ENCODE peak calls at places on chromosomes 13 and 19, in ten cellular contexts. One of them, this sample, is unnamed.

GRCh38 chr19:13795595-13796300 is 505 bp downstream of the ZSWIM4 start:
- DNase-seq in H9: peak; percentile 67
- DNase-seq in endodermal cell: peak; percentile 59
- DNase-seq in GM06990: no peak
- DNase-seq in RWPE2: no peak
- DNase-seq in IMR-90: peak; percentile 28
- DNase-seq in AG04449: no peak
- DNase-seq in fibroblast of mammary gland: no peak
- DNase-seq in tibial nerve: no peak
- DNase-seq in cardiac muscle cell: peak; percentile 30
- DNase-seq in this sample: no peak

GRCh38 chr13:112124100-112124499 is 57.2 kb downstream of the SOX1 start:
- DNase-seq in H9: no peak
- DNase-seq in endodermal cell: peak; percentile 6
- DNase-seq in GM06990: no peak
- DNase-seq in RWPE2: no peak
- DNase-seq in IMR-90: no peak
- DNase-seq in AG04449: no peak
- DNase-seq in fibroblast of mammary gland: no peak
- DNase-seq in tibial nerve: no peak
- DNase-seq in cardiac muscle cell: no peak
- DNase-seq in this sample: no peak

GRCh38 chr19:5354403-5354802 is 13.8 kb upstream of the PTPRS start:
- DNase-seq in H9: peak; percentile 74
- DNase-seq in endodermal cell: peak; percentile 82
- DNase-seq in GM06990: no peak
- DNase-seq in RWPE2: no peak
- DNase-seq in IMR-90: no peak
- DNase-seq in AG04449: no peak
- DNase-seq in fibroblast of mammary gland: peak; percentile 19
- DNase-seq in tibial nerve: no peak
- DNase-seq in cardiac muscle cell: no peak
- DNase-seq in this sample: no peak

GRCh38 chr13:114153485-114154080 is 21.2 kb upstream of the RASA3 start:
- DNase-seq in H9: no peak
- DNase-seq in endodermal cell: no peak
- DNase-seq in GM06990: no peak
- DNase-seq in RWPE2: no peak
- DNase-seq in IMR-90: no peak
- DNase-seq in AG04449: no peak
- DNase-seq in fibroblast of mammary gland: no peak
- DNase-seq in tibial nerve: no peak
- DNase-seq in cardiac muscle cell: no peak
- DNase-seq in this sample: no peak

GRCh38 chr19:18469245-18470107 is 31.5 kb upstream of the ISYNA1 start:
- DNase-seq in H9: peak; percentile 85
- DNase-seq in endodermal cell: peak; percentile 93
- DNase-seq in GM06990: peak; percentile 58
- DNase-seq in RWPE2: no peak
- DNase-seq in IMR-90: peak; percentile 66
- DNase-seq in AG04449: no peak
- DNase-seq in fibroblast of mammary gland: peak; percentile 75
- DNase-seq in tibial nerve: peak; percentile 43
- DNase-seq in cardiac muscle cell: peak; percentile 70
- DNase-seq in this sample: peak; percentile 66

GRCh38 chr13:48437381-48437780 is 24.5 kb upstream of the LPAR6 start:
- DNase-seq in H9: no peak
- DNase-seq in endodermal cell: no peak
- DNase-seq in GM06990: no peak
- DNase-seq in RWPE2: no peak
- DNase-seq in IMR-90: peak; percentile 45
- DNase-seq in AG04449: no peak
- DNase-seq in fibroblast of mammary gland: peak; percentile 76
- DNase-seq in tibial nerve: peak; percentile 57
- DNase-seq in cardiac muscle cell: peak; percentile 51
- DNase-seq in this sample: no peak

GRCh38 chr13:34867590-34867989 is 74.5 kb upstream of the NBEA start:
- DNase-seq in H9: no peak
- DNase-seq in endodermal cell: no peak
- DNase-seq in GM06990: no peak
- DNase-seq in RWPE2: no peak
- DNase-seq in IMR-90: peak; percentile 8
- DNase-seq in AG04449: peak; percentile 5
- DNase-seq in fibroblast of mammary gland: peak; percentile 6
- DNase-seq in tibial nerve: no peak
- DNase-seq in cardiac muscle cell: no peak
- DNase-seq in this sample: no peak

GRCh38 chr13:112709825-112710783 is 20.3 kb downstream of the ATP11A start:
- DNase-seq in H9: no peak
- DNase-seq in endodermal cell: no peak
- DNase-seq in GM06990: no peak
- DNase-seq in RWPE2: peak; percentile 37
- DNase-seq in IMR-90: peak; percentile 48
- DNase-seq in AG04449: no peak
- DNase-seq in fibroblast of mammary gland: no peak
- DNase-seq in tibial nerve: no peak
- DNase-seq in cardiac muscle cell: no peak
- DNase-seq in this sample: no peak

GRCh38 chr13:106599875-106600797 is 32.2 kb upstream of the ARGLU1 start:
- DNase-seq in H9: no peak
- DNase-seq in endodermal cell: no peak
- DNase-seq in GM06990: no peak
- DNase-seq in RWPE2: no peak
- DNase-seq in IMR-90: peak; percentile 80
- DNase-seq in AG04449: peak; percentile 53
- DNase-seq in fibroblast of mammary gland: peak; percentile 68
- DNase-seq in tibial nerve: no peak
- DNase-seq in cardiac muscle cell: no peak
- DNase-seq in this sample: no peak

GRCh38 chr13:74987124-74987690 is 494.8 kb downstream of the TBC1D4 start:
- DNase-seq in H9: no peak
- DNase-seq in endodermal cell: no peak
- DNase-seq in GM06990: no peak
- DNase-seq in RWPE2: no peak
- DNase-seq in IMR-90: no peak
- DNase-seq in AG04449: no peak
- DNase-seq in fibroblast of mammary gland: no peak
- DNase-seq in tibial nerve: no peak
- DNase-seq in cardiac muscle cell: no peak
- DNase-seq in this sample: no peak

GRCh38 chr13:100069278-100069677 is 19.6 kb upstream of the PCCA start:
- DNase-seq in H9: no peak
- DNase-seq in endodermal cell: no peak
- DNase-seq in GM06990: no peak
- DNase-seq in RWPE2: no peak
- DNase-seq in IMR-90: peak; percentile 18
- DNase-seq in AG04449: no peak
- DNase-seq in fibroblast of mammary gland: peak; percentile 74
- DNase-seq in tibial nerve: no peak
- DNase-seq in cardiac muscle cell: no peak
- DNase-seq in this sample: no peak

GRCh38 chr13:71785361-71785760 is 81.6 kb downstream of the DACH1 start:
- DNase-seq in H9: no peak
- DNase-seq in endodermal cell: no peak
- DNase-seq in GM06990: no peak
- DNase-seq in RWPE2: no peak
- DNase-seq in IMR-90: no peak
- DNase-seq in AG04449: no peak
- DNase-seq in fibroblast of mammary gland: no peak
- DNase-seq in tibial nerve: no peak
- DNase-seq in cardiac muscle cell: no peak
- DNase-seq in this sample: no peak
- TF ChIP-seq CTCF in H9: no peak
- TF ChIP-seq CTCF in endodermal cell: no peak
- TF ChIP-seq CTCF in GM06990: no peak
- TF ChIP-seq CTCF in RWPE2: no peak
- TF ChIP-seq CTCF in IMR-90: no peak
- TF ChIP-seq CTCF in AG04449: no peak
- TF ChIP-seq CTCF in fibroblast of mammary gland: no peak
- TF ChIP-seq CTCF in tibial nerve: no peak
- TF ChIP-seq CTCF in cardiac muscle cell: no peak
- TF ChIP-seq CTCF in this sample: no peak

DNA sequence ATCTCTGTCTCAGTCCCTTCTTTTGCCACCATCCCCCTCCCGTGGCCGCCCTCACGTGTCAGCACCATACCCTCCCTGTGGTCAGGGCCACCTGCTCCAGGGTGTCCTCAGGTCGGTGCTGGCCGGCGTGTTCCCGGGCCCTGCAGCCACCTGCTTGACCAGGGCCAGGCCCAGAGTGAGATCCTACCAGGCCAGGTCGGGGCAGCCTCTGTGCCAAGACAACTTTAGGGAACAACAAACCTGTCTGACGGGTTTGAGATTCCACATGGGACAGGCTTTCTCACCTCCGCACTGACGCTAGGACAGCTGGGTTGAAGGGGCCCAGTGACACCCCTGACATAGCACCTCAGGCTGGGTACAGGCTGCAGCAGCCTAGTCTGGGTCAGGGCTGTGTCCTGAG is 7.5 kb upstream of the SBNO2 start:
- DNase-seq in H9: no peak
- DNase-seq in endodermal cell: peak; percentile 76
- DNase-seq in GM06990: no peak
- DNase-seq in RWPE2: no peak
- DNase-seq in IMR-90: no peak
- DNase-seq in AG04449: no peak
- DNase-seq in fibroblast of mammary gland: no peak
- DNase-seq in tibial nerve: no peak
- DNase-seq in cardiac muscle cell: no peak
- DNase-seq in this sample: no peak
- TF ChIP-seq CTCF in H9: no peak
- TF ChIP-seq CTCF in endodermal cell: no peak
- TF ChIP-seq CTCF in GM06990: no peak
- TF ChIP-seq CTCF in RWPE2: no peak
- TF ChIP-seq CTCF in IMR-90: no peak
- TF ChIP-seq CTCF in AG04449: no peak
- TF ChIP-seq CTCF in fibroblast of mammary gland: no peak
- TF ChIP-seq CTCF in tibial nerve: no peak
- TF ChIP-seq CTCF in cardiac muscle cell: no peak
- TF ChIP-seq CTCF in this sample: no peak

GRCh38 chr13:37608750-37609339 is 10.3 kb upstream of the POSTN start:
- DNase-seq in H9: no peak
- DNase-seq in endodermal cell: no peak
- DNase-seq in GM06990: no peak
- DNase-seq in RWPE2: no peak
- DNase-seq in IMR-90: no peak
- DNase-seq in AG04449: no peak
- DNase-seq in fibroblast of mammary gland: peak; percentile 21
- DNase-seq in tibial nerve: no peak
- DNase-seq in cardiac muscle cell: no peak
- DNase-seq in this sample: no peak
- TF ChIP-seq CTCF in H9: peak; percentile 63
- TF ChIP-seq CTCF in endodermal cell: peak; percentile 72
- TF ChIP-seq CTCF in GM06990: peak; percentile 27
- TF ChIP-seq CTCF in RWPE2: peak; percentile 72
- TF ChIP-seq CTCF in IMR-90: peak; percentile 54
- TF ChIP-seq CTCF in AG04449: peak; percentile 29
- TF ChIP-seq CTCF in fibroblast of mammary gland: peak; percentile 54
- TF ChIP-seq CTCF in tibial nerve: peak; percentile 7
- TF ChIP-seq CTCF in cardiac muscle cell: peak; percentile 48
- TF ChIP-seq CTCF in this sample: no peak

GRCh38 chr13:41054212-41054877 is 7.0 kb upstream of the WBP4 start:
- DNase-seq in H9: no peak
- DNase-seq in endodermal cell: no peak
- DNase-seq in GM06990: peak; percentile 34
- DNase-seq in RWPE2: no peak
- DNase-seq in IMR-90: peak; percentile 64
- DNase-seq in AG04449: no peak
- DNase-seq in fibroblast of mammary gland: peak; percentile 77
- DNase-seq in tibial nerve: no peak
- DNase-seq in cardiac muscle cell: peak; percentile 57
- DNase-seq in this sample: no peak
- TF ChIP-seq CTCF in H9: peak; percentile 66
- TF ChIP-seq CTCF in endodermal cell: peak; percentile 74
- TF ChIP-seq CTCF in GM06990: peak; percentile 47
- TF ChIP-seq CTCF in RWPE2: peak; percentile 62
- TF ChIP-seq CTCF in IMR-90: peak; percentile 53
- TF ChIP-seq CTCF in AG04449: peak; percentile 45
- TF ChIP-seq CTCF in fibroblast of mammary gland: peak; percentile 58
- TF ChIP-seq CTCF in tibial nerve: peak; percentile 45
- TF ChIP-seq CTCF in cardiac muscle cell: peak; percentile 47
- TF ChIP-seq CTCF in this sample: peak; percentile 67

GRCh38 chr13:21625366-21625765 is 21.4 kb upstream of the MICU2 start:
- DNase-seq in H9: no peak
- DNase-seq in endodermal cell: no peak
- DNase-seq in GM06990: no peak
- DNase-seq in RWPE2: no peak
- DNase-seq in IMR-90: peak; percentile 52
- DNase-seq in AG04449: no peak
- DNase-seq in fibroblast of mammary gland: peak; percentile 42
- DNase-seq in tibial nerve: no peak
- DNase-seq in cardiac muscle cell: no peak
- DNase-seq in this sample: no peak
- TF ChIP-seq CTCF in H9: peak; percentile 61
- TF ChIP-seq CTCF in endodermal cell: peak; percentile 63
- TF ChIP-seq CTCF in GM06990: peak; percentile 55
- TF ChIP-seq CTCF in RWPE2: peak; percentile 84
- TF ChIP-seq CTCF in IMR-90: peak; percentile 74
- TF ChIP-seq CTCF in AG04449: no peak
- TF ChIP-seq CTCF in fibroblast of mammary gland: peak; percentile 50
- TF ChIP-seq CTCF in tibial nerve: no peak
- TF ChIP-seq CTCF in cardiac muscle cell: peak; percentile 52
- TF ChIP-seq CTCF in this sample: no peak